ENCODE peak calls at places on chromosomes 4 and X, in seven cellular contexts. Q is dorsolateral prefrontal cortex, I is PC-9, R is heart left ventricle, A is endodermal cell, V is psoas muscle, E is esophagus squamous epithelium. S is an unnamed sample.

GRCh38 chrX:42276982-42277690 is 353.8 kb upstream of the CASK start:
- DNase-seq in Q (no peak), I (no peak), R (no peak), A (no peak), V (no peak), E (no peak), S (no peak)

GRCh38 chrX:7147431-7147977 is at the start of gene STS:
- DNase-seq in Q (peak), I (peak), R (peak), A (peak), V (peak), E (peak), S (no peak)

GRCh38 chr4:3851211-3851610 is 85.0 kb downstream of the ADRA2C start:
- DNase-seq in Q (no peak), I (no peak), R (no peak), A (no peak), V (no peak), E (no peak), S (no peak)

GRCh38 chr4:187088070-187088799 is 364.6 kb upstream of the FAT1 start:
- DNase-seq in Q (no peak), I (no peak), R (no peak), A (peak), V (no peak), E (no peak), S (no peak)

GRCh38 chrX:106917830-106918500 is 2.2 kb upstream of the CLDN2 start:
- DNase-seq in Q (no peak), I (peak), R (no peak), A (no peak), V (no peak), E (no peak), S (no peak)

GRCh38 chr4:140038031-140038533 is 115.9 kb downstream of the MAML3 start:
- DNase-seq in Q (no peak), I (peak), R (no peak), A (no peak), V (no peak), E (no peak), S (no peak)

GRCh38 chr4:41814565-41814964 is 66.0 kb upstream of the PHOX2B start:
- DNase-seq in Q (no peak), I (peak), R (no peak), A (peak), V (no peak), E (no peak), S (peak)

GRCh38 chr4:55004831-55005230 is 120.6 kb downstream of the KDR start:
- DNase-seq in Q (no peak), I (no peak), R (no peak), A (no peak), V (peak), E (no peak), S (no peak)

GRCh38 chr4:1543561-1543960 is 137.3 kb upstream of the NKX1-1 start:
- DNase-seq in Q (no peak), I (no peak), R (peak), A (no peak), V (peak), E (no peak), S (no peak)

GRCh38 chr4:165970703-165971420 is 97.8 kb downstream of the TLL1 start:
- DNase-seq in Q (no peak), I (no peak), R (no peak), A (no peak), V (no peak), E (no peak), S (no peak)

GRCh38 chr4:4974727-4975126 is 44.5 kb downstream of the CYTL1 start:
- DNase-seq in Q (no peak), I (no peak), R (no peak), A (no peak), V (no peak), E (no peak), S (no peak)

GRCh38 chr4:127708985-127709384 is 21.2 kb upstream of the SLC25A31 start:
- DNase-seq in Q (no peak), I (peak), R (no peak), A (no peak), V (no peak), E (peak), S (peak)

GRCh38 chr4:8209997-8210396 is 10.9 kb downstream of the SH3TC1 start:
- DNase-seq in Q (no peak), I (no peak), R (peak), A (no peak), V (no peak), E (no peak), S (no peak)
- TF ChIP-seq CTCF in Q (no peak), I (no peak), R (no peak), A (no peak), V (no peak), E (no peak), S (no peak)

DNA sequence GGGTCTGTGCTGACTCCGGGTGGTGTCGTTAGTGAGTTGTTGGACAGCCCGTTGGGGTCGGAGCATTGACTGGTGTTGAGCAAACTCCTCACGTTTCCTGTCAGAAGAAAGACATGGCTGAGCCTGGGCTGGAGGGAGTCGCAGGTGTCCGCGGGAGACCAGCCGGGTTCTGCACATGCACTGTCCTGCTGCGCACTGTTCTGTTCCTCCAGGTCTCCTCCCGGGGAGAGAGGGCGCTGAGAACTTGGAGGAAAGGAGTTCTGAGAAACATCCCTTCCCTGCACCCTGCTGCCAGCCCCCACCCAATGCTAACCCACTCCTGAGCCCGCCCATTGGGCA is 1.1 kb downstream of the ZNF141 start:
- DNase-seq in Q (no peak), I (no peak), R (no peak), A (peak), V (no peak), E (no peak), S (no peak)
- H3K27ac ChIP-seq in Q (peak), I (no peak), R (no peak), A (no peak), V (no peak), E (peak), S (no peak)

GRCh38 chr4:141174457-141174856 is 41.2 kb upstream of the RNF150 start:
- DNase-seq in Q (no peak), I (no peak), R (no peak), A (no peak), V (no peak), E (no peak), S (no peak)
- H3K4me3 ChIP-seq in Q (no peak), I (no peak), R (no peak), A (no peak), V (no peak), E (no peak), S (no peak)

GRCh38 chr4:16116493-16116990 is 32.7 kb upstream of the PROM1 start:
- DNase-seq in Q (no peak), I (no peak), R (no peak), A (peak), V (no peak), E (no peak), S (no peak)
- TF ChIP-seq CTCF in Q (no peak), I (no peak), R (no peak), A (no peak), V (no peak), E (no peak), S (no peak)

GRCh38 chr4:99074816-99075215 is 13.8 kb downstream of the ADH5 start:
- DNase-seq in Q (no peak), I (no peak), R (no peak), A (no peak), V (no peak), E (no peak), S (no peak)
- H3K27ac ChIP-seq in Q (no peak), I (no peak), R (no peak), A (no peak), V (no peak), E (no peak), S (no peak)

DNA sequence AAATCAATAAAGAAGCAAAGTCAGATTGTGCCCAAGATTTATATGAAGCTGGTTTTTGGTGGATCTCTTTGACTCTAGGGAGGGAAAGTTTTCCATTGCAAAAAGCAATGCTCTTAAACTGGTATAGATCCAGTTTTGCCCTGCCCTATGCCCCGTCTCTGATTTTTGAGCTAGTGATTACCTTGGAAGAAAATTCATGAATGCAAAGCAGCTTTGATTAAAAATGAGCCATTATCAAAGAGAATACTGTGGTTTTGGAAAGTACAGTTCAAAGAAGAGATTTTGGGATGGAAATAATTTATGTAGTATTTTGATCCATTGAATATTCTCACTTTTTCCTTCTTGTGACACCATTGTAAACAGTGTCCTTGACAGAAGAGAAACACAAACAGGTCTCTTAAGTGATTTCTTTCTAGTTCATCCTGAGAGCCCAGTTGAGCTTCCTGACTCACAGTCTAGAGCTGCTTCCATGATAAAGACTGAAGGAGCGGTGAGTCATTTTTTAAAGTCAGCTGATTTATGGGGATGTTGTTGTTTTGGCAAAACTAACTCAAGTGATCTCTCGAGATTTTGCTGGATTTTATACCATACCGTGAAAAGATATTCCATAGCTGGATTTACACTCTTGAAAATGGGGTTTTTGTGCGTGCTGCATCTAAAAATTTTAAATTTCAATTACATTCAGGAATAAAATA is 76.7 kb downstream of the AFF1 start:
- DNase-seq in Q (no peak), I (no peak), R (no peak), A (no peak), V (no peak), E (no peak), S (no peak)
- H3K4me3 ChIP-seq in Q (no peak), I (no peak), R (no peak), A (peak), V (peak), E (no peak), S (no peak)